ENCODE peak calls at places on chromosome 14, in ten cellular contexts. Y is effector memory CD8-positive, alpha-beta T cell; E is iPS DF 19.7; K is NCI-H2081; S is AG08395; U is Caco-2; I is activated CD8-positive, alpha-beta memory T cell treated with anti-CD3 and anti-CD28 coated beads, Interleukin-2, amount 50 U/mL, for 4 hours; M is ureter; X is tibial artery; G is choroid plexus epithelial cell. A is an unnamed sample.

GRCh38 chr14:23306412-23307145 is at the start of gene BCL2L2:
- DNase-seq in U (peak; percentile 91), G (peak; percentile 89), Y (no peak), S (peak; percentile 79), X (peak; percentile 97), K (peak; percentile 88), I (no peak), E (no peak), M (peak; percentile 94), A (peak; percentile 41)

GRCh38 chr14:65103150-65103760 is 938 bp upstream of the MAX start:
- DNase-seq in M (no peak), E (no peak), U (peak; percentile 56), Y (no peak), X (no peak), G (peak; percentile 35), I (no peak), S (no peak), K (no peak), A (no peak)

GRCh38 chr14:34781242-34781641 is 66.8 kb upstream of the CFL2 start:
- DNase-seq in I (no peak), K (no peak), E (no peak), S (peak; percentile 48), Y (no peak), U (no peak), M (no peak), G (peak; percentile 88), X (no peak), A (no peak)

GRCh38 chr14:77045570-77045890 is 17.0 kb upstream of the IRF2BPL start:
- DNase-seq in M (no peak), X (no peak), G (no peak), I (no peak), U (no peak), S (no peak), K (no peak), Y (no peak), E (no peak), A (no peak)

GRCh38 chr14:31934767-31935266 is 142.3 kb upstream of the ARHGAP5 start:
- DNase-seq in Y (no peak), G (peak; percentile 89), I (no peak), S (peak; percentile 56), U (peak; percentile 69), K (peak; percentile 63), X (no peak), E (peak; percentile 54), M (peak; percentile 57), A (no peak)

GRCh38 chr14:48686650-48687049 is 899.5 kb downstream of the RPS29 start:
- DNase-seq in E (no peak), X (no peak), G (no peak), I (no peak), Y (no peak), K (no peak), S (no peak), U (no peak), M (no peak), A (no peak)

GRCh38 chr14:93903342-93904184 is 23.6 kb upstream of the FAM181A start:
- DNase-seq in Y (no peak), K (no peak), I (no peak), U (peak; percentile 16), G (peak; percentile 15), X (peak; percentile 51), E (no peak), S (no peak), M (no peak), A (no peak)

GRCh38 chr14:34409721-34410120 is 52.3 kb downstream of the SPTSSA start:
- DNase-seq in M (no peak), X (no peak), U (no peak), S (no peak), Y (no peak), K (no peak), E (no peak), I (no peak), G (no peak), A (no peak)

GRCh38 chr14:94041551-94042346 is 15.6 kb downstream of the OTUB2 start:
- DNase-seq in S (peak; percentile 82), Y (no peak), X (no peak), U (no peak), G (peak; percentile 73), M (no peak), K (no peak), E (no peak), I (no peak), A (no peak)

GRCh38 chr14:101932668-101933067 is 31.7 kb upstream of the DYNC1H1 start:
- DNase-seq in G (peak; percentile 66), I (no peak), S (no peak), E (no peak), X (no peak), M (no peak), Y (no peak), U (no peak), K (no peak), A (no peak)

GRCh38 chr14:103169954-103170353 is 46.7 kb downstream of the TNFAIP2 start:
- DNase-seq in U (no peak), M (no peak), S (no peak), I (no peak), Y (no peak), K (no peak), E (no peak), X (no peak), G (no peak), A (no peak)

GRCh38 chr14:102931580-102932285 is 9.3 kb downstream of the AMN start:
- DNase-seq in E (no peak), I (no peak), X (no peak), Y (no peak), G (no peak), M (no peak), S (no peak), U (no peak), K (no peak), A (no peak)

GRCh38 chr14:99137001-99137700 is 134.8 kb downstream of the BCL11B start:
- DNase-seq in X (peak; percentile 33), S (no peak), G (no peak), E (no peak), M (peak; percentile 41), I (no peak), Y (no peak), U (no peak), K (no peak), A (no peak)

GRCh38 chr14:60092516-60092915 is 793 bp downstream of the PCNX4 start:
- DNase-seq in I (no peak), G (peak; percentile 59), Y (no peak), S (peak; percentile 24), U (peak; percentile 8), E (no peak), X (no peak), M (no peak), K (no peak), A (no peak)

GRCh38 chr14:77347746-77348145 is 26.9 kb downstream of the GSTZ1 start:
- DNase-seq in S (no peak), E (no peak), M (no peak), G (peak; percentile 28), U (no peak), K (no peak), I (no peak), Y (no peak), X (no peak), A (no peak)

GRCh38 chr14:23049011-23049410 is 7.0 kb downstream of the PSMB11 start:
- DNase-seq in Y (no peak), K (no peak), U (no peak), I (no peak), X (no peak), S (no peak), M (no peak), E (no peak), G (no peak), A (no peak)

GRCh38 chr14:58662028-58662427 is 24.3 kb downstream of the DACT1 start:
- DNase-seq in G (no peak), X (no peak), Y (no peak), U (no peak), K (no peak), M (no peak), E (no peak), I (no peak), S (no peak), A (no peak)

GRCh38 chr14:70808402-70809237 is 693 bp downstream of the MAP3K9 start:
- DNase-seq in M (peak; percentile 46), G (peak; percentile 25), S (no peak), K (peak; percentile 20), U (peak; percentile 46), X (no peak), I (peak; percentile 57), E (no peak), Y (peak; percentile 10), A (peak; percentile 44)

GRCh38 chr14:61452452-61452851 is 131.1 kb downstream of the PRKCH start:
- DNase-seq in Y (peak; percentile 53), I (peak; percentile 44), E (no peak), M (no peak), K (no peak), S (no peak), X (no peak), U (no peak), G (no peak), A (no peak)

GRCh38 chr14:96051642-96052540 is 12.7 kb downstream of the C14orf132 start:
- DNase-seq in I (no peak), G (no peak), U (peak; percentile 30), M (no peak), K (no peak), S (no peak), X (no peak), E (peak; percentile 25), Y (no peak), A (no peak)

GRCh38 chr14:47833006-47833405 is 157.6 kb upstream of the MDGA2 start:
- DNase-seq in E (no peak), S (no peak), K (no peak), M (no peak), X (no peak), Y (no peak), G (no peak), I (no peak), U (no peak), A (no peak)

GRCh38 chr14:22458737-22459136 is 130.3 kb downstream of the DAD1 start:
- DNase-seq in M (no peak), Y (no peak), S (no peak), U (no peak), E (no peak), I (no peak), G (no peak), X (no peak), K (no peak), A (no peak)

GRCh38 chr14:68363841-68364711 is 428.8 kb downstream of the ZFP36L1 start:
- DNase-seq in K (no peak), U (no peak), Y (no peak), I (no peak), E (no peak), M (no peak), X (peak; percentile 80), S (no peak), G (peak; percentile 72), A (no peak)

GRCh38 chr14:100571837-100572236 is 15.4 kb downstream of the BEGAIN start:
- DNase-seq in U (no peak), S (no peak), K (no peak), X (no peak), E (no peak), I (no peak), G (no peak), Y (no peak), M (no peak), A (no peak)

GRCh38 chr14:89447182-89447970 is 30.3 kb upstream of the FOXN3 start:
- DNase-seq in I (no peak), K (no peak), M (no peak), G (no peak), X (peak; percentile 24), S (no peak), Y (no peak), E (no peak), U (no peak), A (no peak)

GRCh38 chr14:25007832-25008231 is 42.1 kb downstream of the STXBP6 start:
- DNase-seq in K (no peak), Y (no peak), X (no peak), S (no peak), U (no peak), G (no peak), M (no peak), E (no peak), I (no peak), A (no peak)

GRCh38 chr14:83541147-83541546 is 1988.8 kb upstream of the FLRT2 start:
- DNase-seq in I (no peak), U (no peak), G (no peak), E (no peak), S (no peak), M (no peak), Y (no peak), K (no peak), X (no peak), A (no peak)

GRCh38 chr14:104343690-104344640 is 205.6 kb downstream of the KIF26A start:
- DNase-seq in E (no peak), K (no peak), I (peak; percentile 12), Y (no peak), M (peak; percentile 29), U (no peak), X (peak; percentile 53), G (no peak), S (no peak), A (no peak)

A was measured in activated B cell treated with CpG ODN at 0.5 μM for 24 hours.